ENCODE peak calls at places on chromosome 5, in nine cellular contexts. M is prostate gland; P is CD8-positive, alpha-beta T cell; W is heart left ventricle; N is pancreas; X is sigmoid colon; R is lower lobe of right lung; Z is OCI-LY7; V is PC-3. G is an unnamed sample.

GRCh38 chr5:119816055-119816454 is 186.7 kb downstream of the FAM170A start:
- DNase-seq in X (no peak), P (no peak), V (no peak), Z (no peak), M (no peak), R (no peak), N (no peak), W (no peak), G (no peak)

GRCh38 chr5:123719004-123719403 is 207.0 kb downstream of the CSNK1G3 start:
- DNase-seq in R (no peak), Z (no peak), M (no peak), X (no peak), N (no peak), V (peak; percentile 55), P (no peak), W (no peak), G (no peak)

GRCh38 chr5:119301947-119302346 is 53.9 kb upstream of the TNFAIP8 start:
- DNase-seq in V (peak; percentile 19), Z (no peak), N (no peak), M (no peak), W (no peak), P (no peak), R (no peak), X (no peak), G (no peak)

GRCh38 chr5:173472164-173472563 is 143.9 kb upstream of the STC2 start:
- DNase-seq in P (no peak), N (peak; percentile 83), W (peak; percentile 75), X (peak; percentile 90), M (peak; percentile 91), R (no peak), Z (no peak), V (peak; percentile 99), G (peak; percentile 68)

GRCh38 chr5:142650060-142650459 is 35.8 kb downstream of the FGF1 start:
- DNase-seq in W (no peak), Z (no peak), N (no peak), M (no peak), R (no peak), X (no peak), P (no peak), V (no peak), G (no peak)

GRCh38 chr5:64147849-64148441 is 17.7 kb upstream of the RNF180 start:
- DNase-seq in X (peak; percentile 73), M (peak; percentile 57), R (peak; percentile 50), W (peak; percentile 66), P (no peak), V (peak; percentile 71), Z (peak; percentile 10), N (peak; percentile 72), G (peak; percentile 46)

GRCh38 chr5:171162602-171163001 is 146.4 kb upstream of the TLX3 start:
- DNase-seq in X (no peak), W (no peak), P (no peak), R (no peak), Z (no peak), V (peak; percentile 46), M (no peak), N (no peak), G (no peak)

GRCh38 chr5:377326-377981 is 55.9 kb downstream of the AHRR start:
- DNase-seq in W (no peak), P (no peak), R (peak; percentile 28), Z (no peak), X (peak; percentile 56), N (no peak), M (peak; percentile 2), V (no peak), G (no peak)

GRCh38 chr5:82347213-82347947 is 69.2 kb upstream of the RPS23 start:
- DNase-seq in M (no peak), X (no peak), W (peak; percentile 51), V (no peak), N (no peak), R (no peak), Z (no peak), P (no peak), G (peak; percentile 35)

GRCh38 chr5:35811108-35811741 is 45.5 kb upstream of the IL7R start:
- DNase-seq in P (peak; percentile 36), V (peak; percentile 81), X (no peak), W (no peak), Z (no peak), M (no peak), R (no peak), N (no peak), G (no peak)

GRCh38 chr5:75034137-75034739 is 18.1 kb downstream of the GCNT4 start:
- DNase-seq in P (peak; percentile 42), M (no peak), R (peak; percentile 59), N (no peak), X (no peak), W (no peak), V (peak; percentile 68), Z (no peak), G (no peak)
- H3K27ac ChIP-seq in P (peak overlapping the region; percentile 17), M (no peak overlapping the region), R (peak overlapping the region; percentile 64), N (no peak overlapping the region), X (no peak overlapping the region), W (no peak overlapping the region), V (no peak overlapping the region), Z (no peak overlapping the region), G (no peak overlapping the region)

DNA sequence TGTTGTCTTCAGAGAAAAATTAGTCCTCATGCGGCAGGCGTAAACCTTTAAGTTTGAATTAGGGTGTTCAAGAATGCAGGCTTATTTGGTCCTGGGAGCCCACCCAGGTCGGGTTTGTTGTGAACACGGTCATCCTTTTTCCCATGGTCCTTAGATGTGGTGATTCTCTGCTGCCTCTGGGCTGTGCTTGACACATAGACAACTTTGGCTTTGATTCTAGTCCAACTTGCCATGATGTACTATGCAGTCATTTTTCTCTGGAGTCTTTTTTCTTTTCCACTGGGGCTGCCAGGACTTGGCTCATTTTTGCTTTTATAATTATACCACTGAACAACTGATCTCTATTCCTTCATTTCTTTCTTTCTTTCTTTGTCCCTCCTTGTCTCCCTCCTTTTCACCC is 218.6 kb downstream of the SREK1 start:
- DNase-seq in X (no peak), Z (no peak), R (no peak), N (no peak), W (no peak), V (no peak), M (no peak), P (no peak), G (no peak)
- H3K27ac ChIP-seq in X (no peak overlapping the region), Z (no peak overlapping the region), R (no peak overlapping the region), N (no peak overlapping the region), W (peak overlapping the region; percentile 91), V (no peak overlapping the region), M (no peak overlapping the region), P (no peak overlapping the region), G (no peak overlapping the region)

GRCh38 chr5:159185773-159186172 is 23.6 kb downstream of the RNF145 start:
- DNase-seq in X (no peak), R (no peak), N (no peak), W (no peak), V (no peak), M (no peak), P (no peak), Z (no peak), G (no peak)

GRCh38 chr5:159184236-159184635 is 25.1 kb downstream of the RNF145 start:
- DNase-seq in Z (no peak), M (no peak), V (no peak), W (no peak), N (no peak), X (no peak), R (no peak), P (no peak), G (no peak)

GRCh38 chr5:159186319-159186718 is 23.0 kb downstream of the RNF145 start:
- DNase-seq in X (no peak), P (no peak), N (no peak), W (no peak), R (no peak), V (peak; percentile 12), Z (no peak), M (peak; percentile 63), G (no peak)

GRCh38 chr5:159183247-159183646 is 26.1 kb downstream of the RNF145 start:
- DNase-seq in X (no peak), W (no peak), N (no peak), Z (no peak), V (no peak), M (no peak), R (no peak), P (no peak), G (no peak)

DNA sequence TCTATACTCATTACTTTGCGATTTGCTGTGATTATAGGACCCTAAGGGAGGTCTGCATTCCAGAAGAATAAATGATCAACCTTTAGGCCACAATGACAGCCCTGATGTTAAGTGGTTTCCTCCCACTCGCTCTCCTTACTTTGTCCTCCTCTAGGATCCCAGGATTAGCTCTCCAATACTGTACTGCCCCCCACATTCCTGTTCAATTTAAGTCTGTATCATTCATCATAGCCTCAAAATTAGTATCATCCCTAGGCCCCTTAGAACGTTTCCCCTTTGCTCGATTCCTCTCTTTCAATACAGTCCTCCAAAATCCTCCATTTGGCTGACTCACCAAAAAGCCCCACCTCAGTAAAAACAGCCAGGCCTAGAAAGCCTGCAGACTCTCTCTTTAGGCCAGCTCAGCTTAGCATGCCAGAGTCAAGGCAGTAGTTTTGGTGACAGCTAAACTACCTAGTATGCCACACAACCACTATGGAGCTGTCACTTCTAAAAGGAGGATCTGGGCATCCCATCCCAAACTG is 24.4 kb downstream of the RNF145 start:
- DNase-seq in P (no peak), M (no peak), Z (no peak), R (no peak), W (no peak), X (no peak), V (peak; percentile 41), N (no peak), G (no peak)
- H3K27ac ChIP-seq in P (no peak overlapping the region), M (peak overlapping the region; percentile 63), Z (no peak overlapping the region), R (peak overlapping the region; percentile 75), W (no peak overlapping the region), X (peak overlapping the region; percentile 42), V (peak overlapping the region; percentile 70), N (no peak overlapping the region), G (no peak overlapping the region)

DNA sequence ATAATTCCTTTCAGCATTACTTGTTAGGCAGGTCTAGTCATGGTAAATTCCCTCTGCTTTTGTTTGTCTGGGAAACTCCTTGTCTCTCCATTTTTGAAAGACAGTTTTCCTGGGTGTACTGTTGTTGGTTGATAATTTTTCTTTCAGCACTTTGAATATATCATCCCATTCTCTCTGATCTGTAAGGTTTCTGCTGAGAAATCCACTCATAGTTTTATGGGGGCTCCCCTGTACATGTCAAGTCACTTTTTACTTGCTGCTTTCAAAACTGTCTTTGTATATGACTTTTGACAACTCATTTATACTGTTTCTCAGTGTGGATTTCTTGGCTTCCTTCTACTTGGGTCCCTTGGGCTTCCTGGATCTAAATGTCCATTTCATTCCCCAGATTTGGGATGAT is 16.5 kb downstream of the MEIKIN start:
- DNase-seq in Z (no peak), V (no peak), N (no peak), M (no peak), W (no peak), R (no peak), P (no peak), X (no peak), G (no peak)
- H3K27ac ChIP-seq in Z (no peak overlapping the region), V (no peak overlapping the region), N (no peak overlapping the region), M (no peak overlapping the region), W (no peak overlapping the region), R (no peak overlapping the region), P (no peak overlapping the region), X (no peak overlapping the region), G (no peak overlapping the region)

GRCh38 chr5:146026307-146027010 is 78.9 kb downstream of the PLAC8L1 start:
- DNase-seq in V (no peak), M (no peak), Z (no peak), R (no peak), P (no peak), N (no peak), X (no peak), W (no peak), G (no peak)
- H3K27ac ChIP-seq in V (no peak overlapping the region), M (no peak overlapping the region), Z (no peak overlapping the region), R (no peak overlapping the region), P (no peak overlapping the region), N (no peak overlapping the region), X (no peak overlapping the region), W (no peak overlapping the region), G (no peak overlapping the region)